ENCODE peak calls at places on chromosomes 1 and 21, in seven cellular contexts. R is suprapubic skin, X is transverse colon, Y is pancreas, H is mesendoderm, K is iPS DF 6.9, L is fibroblast of pulmonary artery. D is an unnamed sample.

GRCh38 chr1:10057305-10057704 is 24.5 kb downstream of the UBE4B start:
- DNase-seq in X (no peak), H (no peak), R (no peak), Y (no peak), K (no peak), L (peak; percentile 47), D (peak; percentile 69)

GRCh38 chr1:234067584-234067983 is 163.1 kb downstream of the SLC35F3 start:
- DNase-seq in K (no peak), X (no peak), L (no peak), R (no peak), H (no peak), Y (no peak), D (no peak)

GRCh38 chr1:185342017-185342416 is 25.0 kb upstream of the IVNS1ABP start:
- DNase-seq in L (no peak), K (no peak), H (peak; percentile 89), Y (no peak), R (no peak), X (no peak), D (no peak)

GRCh38 chr1:205275133-205275532 is 46.4 kb downstream of the NUAK2 start:
- DNase-seq in L (no peak), R (no peak), X (peak; percentile 74), Y (peak; percentile 95), K (no peak), H (no peak), D (no peak)

GRCh38 chr1:31694069-31694909 is 9.5 kb downstream of the COL16A1 start:
- DNase-seq in R (no peak), L (no peak), X (no peak), H (peak; percentile 59), K (no peak), Y (no peak), D (no peak)

GRCh38 chr1:239892602-239893001 is 199.1 kb upstream of the FMN2 start:
- DNase-seq in H (no peak), L (no peak), R (no peak), X (no peak), K (no peak), Y (no peak), D (no peak)

GRCh38 chr1:96845464-96845863 is 123.9 kb downstream of the PTBP2 start:
- DNase-seq in R (no peak), X (peak; percentile 34), Y (peak; percentile 28), L (no peak), H (peak; percentile 85), K (peak; percentile 37), D (peak; percentile 47)

GRCh38 chr21:35614412-35614901 is 445.9 kb downstream of the SETD4 start:
- DNase-seq in L (peak; percentile 82), X (no peak), R (no peak), Y (no peak), H (peak; percentile 14), K (no peak), D (peak; percentile 96)

GRCh38 chr1:109890115-109890953 is 20.3 kb upstream of the CSF1 start:
- DNase-seq in K (no peak), Y (no peak), H (no peak), L (no peak), X (no peak), R (peak; percentile 50), D (peak; percentile 25)

GRCh38 chr1:224064150-224064549 is 49.8 kb upstream of the FBXO28 start:
- DNase-seq in R (no peak), Y (no peak), K (no peak), X (no peak), L (no peak), H (no peak), D (no peak)

GRCh38 chr1:167210966-167211674 is 9.6 kb upstream of the POU2F1 start:
- DNase-seq in K (no peak), Y (no peak), H (no peak), X (peak; percentile 20), R (no peak), L (no peak), D (peak; percentile 35)

GRCh38 chr1:171873664-171874063 is 32.4 kb downstream of the DNM3 start:
- DNase-seq in R (no peak), L (no peak), Y (no peak), X (no peak), K (no peak), H (no peak), D (no peak)

GRCh38 chr21:45074818-45075605 is 632 bp downstream of the ADARB1 start:
- DNase-seq in L (peak; percentile 15), R (no peak), K (no peak), X (no peak), H (peak; percentile 52), Y (peak; percentile 79), D (peak; percentile 50)

GRCh38 chr1:44747878-44748277 is 8.2 kb downstream of the KIF2C start:
- DNase-seq in Y (no peak), X (no peak), K (no peak), H (peak; percentile 32), R (no peak), L (no peak), D (no peak)

GRCh38 chr1:47951545-47952235 is 45.5 kb downstream of the TRABD2B start:
- DNase-seq in R (no peak), X (no peak), K (no peak), L (no peak), H (peak; percentile 29), Y (no peak), D (no peak)

GRCh38 chr1:56577859-56578663 is 1.3 kb downstream of the PLPP3 start:
- DNase-seq in K (no peak), L (peak; percentile 64), X (peak; percentile 68), H (peak; percentile 75), R (peak; percentile 73), Y (peak; percentile 90), D (peak; percentile 77)

GRCh38 chr21:15904389-15904788 is 174.6 kb downstream of the USP25 start:
- DNase-seq in X (no peak), R (no peak), H (no peak), L (no peak), K (no peak), Y (no peak), D (no peak)

GRCh38 chr1:110185181-110185580 is 24.9 kb upstream of the KCNC4 start:
- DNase-seq in H (no peak), L (no peak), X (no peak), R (no peak), K (no peak), Y (peak; percentile 55), D (no peak)

GRCh38 chr1:180181048-180181447 is 26.4 kb downstream of the QSOX1 start:
- DNase-seq in X (no peak), H (peak; percentile 17), R (peak; percentile 19), K (no peak), L (peak; percentile 23), Y (no peak), D (no peak)

GRCh38 chr1:157882560-157882959 is 41.0 kb upstream of the CD5L start:
- DNase-seq in R (no peak), Y (no peak), L (no peak), H (no peak), X (no peak), K (no peak), D (no peak)

GRCh38 chr1:180084867-180085266 is 69.8 kb upstream of the QSOX1 start:
- DNase-seq in L (no peak), H (no peak), R (no peak), K (no peak), X (no peak), Y (no peak), D (no peak)

DNA sequence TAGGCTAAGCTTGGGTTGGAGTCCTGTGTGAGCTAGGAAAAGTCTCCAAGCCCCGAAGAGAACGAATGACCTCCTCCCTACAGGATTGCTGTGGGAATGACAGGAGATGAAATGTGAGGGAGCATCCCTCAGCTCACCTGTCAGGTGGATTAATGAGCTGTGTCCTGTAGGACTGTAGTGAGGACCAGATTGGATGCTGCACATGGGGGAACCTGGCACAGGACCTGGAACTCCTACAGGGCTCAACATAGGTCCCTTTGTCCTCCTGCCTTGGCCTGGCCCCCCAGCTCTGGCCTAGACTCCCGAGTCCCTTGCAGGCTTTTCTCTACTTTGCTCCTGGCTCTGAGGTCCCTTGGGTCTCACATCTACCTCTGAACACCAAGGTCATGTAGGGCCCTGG is 155.7 kb downstream of the PTPRU start:
- DNase-seq in R (no peak), H (no peak), K (no peak), X (no peak), Y (no peak), L (no peak), D (no peak)
- H3K4me3 ChIP-seq in R (no peak overlapping the region), H (no peak overlapping the region), K (no peak overlapping the region), X (no peak overlapping the region), Y (no peak overlapping the region), L (no peak overlapping the region), D (no peak overlapping the region)

DNA sequence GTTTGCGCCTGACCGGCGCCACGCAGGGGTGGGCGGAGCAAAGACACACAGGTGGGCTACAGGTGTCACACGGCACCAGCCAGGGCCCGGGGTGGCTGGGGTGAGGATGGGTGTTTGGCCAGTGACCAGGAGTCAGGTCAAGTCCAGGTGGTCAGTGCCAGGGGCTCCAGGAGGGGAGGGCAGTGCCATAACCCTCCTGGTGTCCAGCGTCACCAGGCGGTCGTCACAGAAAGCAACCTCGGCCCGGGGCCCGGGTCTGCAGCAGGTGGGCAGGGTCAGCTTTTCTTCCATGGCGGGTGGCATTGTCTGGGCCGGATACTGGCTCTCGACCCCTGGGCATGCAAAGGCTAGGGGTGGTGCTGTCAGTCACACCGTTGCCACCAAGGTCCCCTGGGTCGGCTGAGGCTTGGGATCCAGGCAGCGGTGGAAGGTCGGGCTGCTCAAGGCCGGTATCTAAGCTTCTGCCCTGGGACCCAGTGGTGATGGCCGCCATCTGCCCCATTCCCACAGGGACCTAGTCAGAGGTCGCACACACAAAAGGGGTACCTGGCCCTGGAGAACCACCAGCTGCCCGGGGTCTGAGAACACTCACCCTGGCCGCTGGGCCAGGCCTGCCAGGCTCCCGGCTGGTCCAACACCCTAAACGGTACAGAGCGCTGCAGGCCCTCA is 1.8 kb downstream of the FNDC10 start:
- DNase-seq in X (no peak), K (no peak), Y (peak; percentile 81), H (no peak), L (no peak), R (peak; percentile 63), D (no peak)
- H3K4me3 ChIP-seq in X (no peak overlapping the region), K (no peak overlapping the region), Y (no peak overlapping the region), H (no peak overlapping the region), L (no peak overlapping the region), R (no peak overlapping the region), D (no peak overlapping the region)

GRCh38 chr1:177744906-177745305 is 225.0 kb downstream of the SEC16B start:
- DNase-seq in H (no peak), K (no peak), L (no peak), R (no peak), Y (no peak), X (no peak), D (no peak)
- H3K4me3 ChIP-seq in H (no peak overlapping the region), K (no peak overlapping the region), L (no peak overlapping the region), R (no peak overlapping the region), Y (no peak overlapping the region), X (no peak overlapping the region), D (no peak overlapping the region)

GRCh38 chr1:119686661-119687060 is 25.1 kb upstream of the PHGDH start:
- DNase-seq in L (no peak), X (no peak), K (no peak), H (peak; percentile 15), Y (no peak), R (no peak), D (peak; percentile 96)

GRCh38 chr1:119688810-119689209 is 22.9 kb upstream of the PHGDH start:
- DNase-seq in R (no peak), L (no peak), Y (no peak), H (peak; percentile 36), X (no peak), K (no peak), D (no peak)

GRCh38 chr1:119689511-119689910 is 22.2 kb upstream of the PHGDH start:
- DNase-seq in R (no peak), Y (no peak), L (no peak), K (no peak), H (peak; percentile 52), X (no peak), D (no peak)

GRCh38 chr1:119683893-119684292 is 27.8 kb upstream of the PHGDH start:
- DNase-seq in R (no peak), L (no peak), X (no peak), H (no peak), K (no peak), Y (no peak), D (peak; percentile 55)

GRCh38 chr1:119687391-119688079 is 24.2 kb upstream of the PHGDH start:
- DNase-seq in Y (no peak), L (peak; percentile 11), X (no peak), K (no peak), R (no peak), H (peak; percentile 68), D (peak; percentile 78)
- H3K4me3 ChIP-seq in Y (no peak overlapping the region), L (no peak overlapping the region), X (no peak overlapping the region), K (no peak overlapping the region), R (no peak overlapping the region), H (no peak overlapping the region), D (no peak overlapping the region)